ENCODE peak calls at places on chromosomes 1 and 21, in five cellular contexts. One of them, this sample, is unnamed.

GRCh38 chr1:174077755-174078490 is 55.8 kb upstream of the RC3H1 start:
- DNase-seq in GM23338: peak; percentile 64
- DNase-seq in endothelial cell of umbilical vein: no peak
- DNase-seq in hepatocyte: peak; percentile 5
- DNase-seq in neural progenitor cell: peak; percentile 38
- DNase-seq in this sample: no peak

GRCh38 chr1:86155807-86156561 is 588 bp downstream of the COL24A1 start:
- DNase-seq in GM23338: peak; percentile 53
- DNase-seq in endothelial cell of umbilical vein: peak; percentile 25
- DNase-seq in hepatocyte: peak; percentile 54
- DNase-seq in neural progenitor cell: peak; percentile 55
- DNase-seq in this sample: no peak

GRCh38 chr1:100584761-100585745 is 47.1 kb downstream of the GPR88 start:
- DNase-seq in endothelial cell of umbilical vein: peak; percentile 64
- DNase-seq in hepatocyte: no peak
- DNase-seq in neural progenitor cell: no peak
- DNase-seq in GM23338: no peak
- DNase-seq in this sample: no peak

GRCh38 chr1:229015791-229016190 is 255.1 kb upstream of the RAB4A start:
- DNase-seq in hepatocyte: peak; percentile 22
- DNase-seq in GM23338: no peak
- DNase-seq in neural progenitor cell: peak; percentile 29
- DNase-seq in endothelial cell of umbilical vein: no peak
- DNase-seq in this sample: no peak

GRCh38 chr1:13700521-13701273 is 709 bp downstream of the PRDM2 start:
- DNase-seq in neural progenitor cell: peak; percentile 62
- DNase-seq in hepatocyte: peak; percentile 50
- DNase-seq in GM23338: peak; percentile 52
- DNase-seq in endothelial cell of umbilical vein: peak; percentile 57
- DNase-seq in this sample: no peak

GRCh38 chr1:240559781-240560180 is 52.2 kb downstream of the GREM2 start:
- DNase-seq in neural progenitor cell: no peak
- DNase-seq in hepatocyte: no peak
- DNase-seq in GM23338: no peak
- DNase-seq in endothelial cell of umbilical vein: no peak
- DNase-seq in this sample: no peak

GRCh38 chr1:118247593-118247992 is 62.6 kb upstream of the SPAG17 start:
- DNase-seq in hepatocyte: no peak
- DNase-seq in neural progenitor cell: peak; percentile 60
- DNase-seq in GM23338: peak; percentile 55
- DNase-seq in endothelial cell of umbilical vein: no peak
- DNase-seq in this sample: no peak

GRCh38 chr1:3050603-3051002 is 18.4 kb upstream of the PRDM16 start:
- DNase-seq in neural progenitor cell: no peak
- DNase-seq in hepatocyte: no peak
- DNase-seq in endothelial cell of umbilical vein: no peak
- DNase-seq in GM23338: no peak
- DNase-seq in this sample: no peak

GRCh38 chr1:162059721-162060120 is 9.8 kb upstream of the NOS1AP start:
- DNase-seq in GM23338: no peak
- DNase-seq in neural progenitor cell: no peak
- DNase-seq in endothelial cell of umbilical vein: no peak
- DNase-seq in hepatocyte: no peak
- DNase-seq in this sample: no peak

GRCh38 chr1:8016244-8017241 is 9.6 kb downstream of the ERRFI1 start:
- DNase-seq in endothelial cell of umbilical vein: no peak
- DNase-seq in GM23338: no peak
- DNase-seq in neural progenitor cell: no peak
- DNase-seq in hepatocyte: no peak
- DNase-seq in this sample: no peak

GRCh38 chr1:9351654-9352271 is 59.1 kb downstream of the SPSB1 start:
- DNase-seq in hepatocyte: no peak
- DNase-seq in neural progenitor cell: no peak
- DNase-seq in endothelial cell of umbilical vein: no peak
- DNase-seq in GM23338: no peak
- DNase-seq in this sample: no peak

GRCh38 chr1:11617314-11617713 is 36.9 kb downstream of the FBXO2 start:
- DNase-seq in GM23338: no peak
- DNase-seq in neural progenitor cell: no peak
- DNase-seq in endothelial cell of umbilical vein: no peak
- DNase-seq in hepatocyte: no peak
- DNase-seq in this sample: no peak

GRCh38 chr1:83857108-83857507 is 141.8 kb downstream of the TTLL7 start:
- DNase-seq in endothelial cell of umbilical vein: peak; percentile 24
- DNase-seq in hepatocyte: peak; percentile 46
- DNase-seq in GM23338: peak; percentile 23
- DNase-seq in neural progenitor cell: peak; percentile 22
- DNase-seq in this sample: no peak

GRCh38 chr1:89557954-89558353 is 33.3 kb downstream of the LRRC8B start:
- DNase-seq in neural progenitor cell: no peak
- DNase-seq in GM23338: peak; percentile 23
- DNase-seq in hepatocyte: no peak
- DNase-seq in endothelial cell of umbilical vein: no peak
- DNase-seq in this sample: no peak

GRCh38 chr1:6756455-6756854 is 28.8 kb upstream of the CAMTA1 start:
- DNase-seq in endothelial cell of umbilical vein: no peak
- DNase-seq in GM23338: no peak
- DNase-seq in neural progenitor cell: no peak
- DNase-seq in hepatocyte: no peak
- DNase-seq in this sample: no peak

GRCh38 chr1:106022312-106022902 is 1034.1 kb upstream of the PRMT6 start:
- DNase-seq in GM23338: peak; percentile 55
- DNase-seq in neural progenitor cell: no peak
- DNase-seq in hepatocyte: peak; percentile 8
- DNase-seq in endothelial cell of umbilical vein: no peak
- DNase-seq in this sample: no peak

GRCh38 chr1:92482665-92483441 is 3.9 kb downstream of the GFI1 start:
- DNase-seq in hepatocyte: no peak
- DNase-seq in endothelial cell of umbilical vein: no peak
- DNase-seq in neural progenitor cell: peak; percentile 58
- DNase-seq in GM23338: peak; percentile 62
- DNase-seq in this sample: no peak

GRCh38 chr1:8430476-8430875 is 112.6 kb downstream of the SLC45A1 start:
- DNase-seq in endothelial cell of umbilical vein: no peak
- DNase-seq in hepatocyte: no peak
- DNase-seq in neural progenitor cell: no peak
- DNase-seq in GM23338: no peak
- DNase-seq in this sample: no peak

GRCh38 chr1:43062527-43063080 is 103.9 kb upstream of the SLC2A1 start:
- DNase-seq in hepatocyte: no peak
- DNase-seq in GM23338: no peak
- DNase-seq in neural progenitor cell: no peak
- DNase-seq in endothelial cell of umbilical vein: no peak
- DNase-seq in this sample: no peak

GRCh38 chr21:44285547-44285992 is at the start of gene AIRE:
- DNase-seq in hepatocyte: peak; percentile 57
- DNase-seq in GM23338: peak; percentile 59
- DNase-seq in endothelial cell of umbilical vein: no peak
- DNase-seq in neural progenitor cell: peak; percentile 40
- DNase-seq in this sample: no peak
- TF ChIP-seq EZH2 in hepatocyte: no peak
- TF ChIP-seq EZH2 in GM23338: no peak
- TF ChIP-seq EZH2 in endothelial cell of umbilical vein: no peak
- TF ChIP-seq EZH2 in neural progenitor cell: peak; percentile 54
- TF ChIP-seq EZH2 in this sample: peak; percentile 36

GRCh38 chr1:26410706-26411623 is at the start of gene LIN28A:
- DNase-seq in hepatocyte: no peak
- DNase-seq in endothelial cell of umbilical vein: no peak
- DNase-seq in GM23338: no peak
- DNase-seq in neural progenitor cell: peak; percentile 63
- DNase-seq in this sample: no peak
- TF ChIP-seq EZH2 in hepatocyte: peak; percentile 93
- TF ChIP-seq EZH2 in endothelial cell of umbilical vein: peak; percentile 96
- TF ChIP-seq EZH2 in GM23338: no peak
- TF ChIP-seq EZH2 in neural progenitor cell: no peak
- TF ChIP-seq EZH2 in this sample: peak; percentile 99

DNA sequence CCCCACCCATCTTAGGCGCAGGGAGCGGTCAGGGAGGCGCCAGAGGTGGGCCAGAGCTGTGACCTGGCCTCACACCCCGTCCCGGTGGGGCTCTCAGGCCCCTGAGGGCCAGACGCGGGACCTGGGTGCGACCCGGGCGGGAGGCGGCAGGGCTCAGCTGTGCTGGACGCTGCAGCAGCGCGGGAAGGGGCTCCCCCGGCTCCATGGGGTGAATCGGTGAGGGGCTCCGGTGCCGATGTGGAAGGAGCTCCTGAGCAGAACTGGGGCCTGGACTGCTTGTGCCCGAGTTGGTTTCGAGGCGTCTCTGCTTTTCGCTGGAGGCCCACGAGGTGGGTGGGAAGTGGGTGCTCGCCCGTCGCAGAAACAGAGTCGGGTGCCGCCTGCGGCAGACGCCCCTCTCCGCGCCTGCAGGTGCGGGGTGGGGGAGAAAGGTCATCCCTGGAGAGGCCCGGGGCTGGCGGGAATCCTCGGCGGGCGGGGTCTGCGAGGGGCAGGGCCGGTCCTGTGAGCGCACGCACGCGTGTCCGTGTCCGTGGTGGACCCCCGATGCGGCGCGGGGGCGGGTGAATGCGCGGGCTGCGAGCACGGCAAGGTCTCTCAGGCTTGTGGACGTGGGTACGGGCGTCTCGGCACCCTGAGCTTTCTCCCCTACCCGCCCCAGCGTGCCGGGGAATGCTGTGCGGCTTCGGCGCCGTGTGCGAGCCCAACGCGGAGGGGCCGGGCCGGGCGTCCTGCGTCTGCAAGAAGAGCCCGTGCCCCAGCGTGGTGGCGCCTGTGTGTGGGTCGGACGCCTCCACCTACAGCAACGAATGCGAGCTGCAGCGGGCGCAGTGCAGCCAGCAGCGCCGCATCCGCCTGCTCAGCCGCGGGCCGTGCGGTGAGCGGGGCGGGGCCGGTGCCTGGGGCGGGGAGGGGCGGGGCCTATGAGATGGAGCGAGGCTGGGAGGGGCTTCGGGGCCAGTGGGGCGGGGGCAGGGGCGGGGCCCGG is 20.4 kb downstream of the AGRN start:
- DNase-seq in hepatocyte: peak; percentile 91
- DNase-seq in endothelial cell of umbilical vein: peak; percentile 84
- DNase-seq in neural progenitor cell: peak; percentile 96
- DNase-seq in GM23338: peak; percentile 93
- DNase-seq in this sample: peak; percentile 74
- TF ChIP-seq EZH2 in hepatocyte: no peak
- TF ChIP-seq EZH2 in endothelial cell of umbilical vein: no peak
- TF ChIP-seq EZH2 in neural progenitor cell: peak; percentile 72
- TF ChIP-seq EZH2 in GM23338: no peak
- TF ChIP-seq EZH2 in this sample: no peak

DNA sequence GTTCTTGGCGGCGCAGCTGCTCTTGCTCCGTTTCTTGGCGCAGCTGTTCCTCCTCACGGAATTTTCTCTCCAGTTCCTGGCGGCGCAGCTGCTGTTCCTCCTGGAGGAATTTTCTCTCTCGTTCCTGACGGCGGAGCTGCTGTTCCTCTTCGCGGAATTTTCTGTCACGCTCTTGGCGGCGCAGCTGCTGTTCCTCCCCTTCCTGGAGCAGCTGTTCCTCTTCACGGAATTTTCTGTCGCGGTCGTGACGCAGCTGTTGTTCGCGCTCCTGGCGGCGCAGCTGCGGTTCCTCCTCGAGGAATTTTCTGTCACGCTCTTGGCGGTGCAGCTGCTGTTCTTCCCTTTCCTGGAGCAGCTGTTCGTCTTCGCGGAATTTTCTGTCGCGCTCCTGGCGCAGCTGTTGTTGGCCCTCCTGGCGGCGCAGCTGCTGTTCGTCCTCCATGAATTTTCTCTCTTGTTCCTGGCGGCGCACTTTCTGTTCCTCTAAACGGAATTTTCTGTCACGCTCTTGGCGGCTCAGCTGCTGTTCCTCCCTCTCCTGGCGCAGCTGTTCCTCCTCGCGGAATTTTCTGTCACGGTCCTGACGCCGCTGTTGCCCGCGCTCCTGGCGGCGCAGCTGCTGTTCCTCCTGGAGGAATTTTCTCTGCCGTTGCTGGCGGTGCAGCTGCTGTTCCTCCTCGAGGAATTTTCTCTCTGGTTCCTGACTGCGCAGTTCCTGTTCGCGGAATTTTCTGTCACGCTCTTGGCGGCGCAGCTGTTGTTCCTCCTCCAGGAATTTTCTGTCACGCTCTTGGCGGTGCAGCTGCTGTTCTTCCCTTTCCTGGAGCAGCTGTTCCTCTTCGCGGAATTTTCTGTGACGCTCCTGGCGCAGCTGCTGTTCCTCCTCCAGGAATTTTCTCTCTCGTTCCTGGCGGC is 7.0 kb downstream of the TCHH start:
- DNase-seq in endothelial cell of umbilical vein: peak; percentile 17
- DNase-seq in hepatocyte: no peak
- DNase-seq in GM23338: peak; percentile 78
- DNase-seq in neural progenitor cell: peak; percentile 4
- DNase-seq in this sample: no peak
- TF ChIP-seq EZH2 in endothelial cell of umbilical vein: peak; percentile 56
- TF ChIP-seq EZH2 in hepatocyte: peak; percentile 55
- TF ChIP-seq EZH2 in GM23338: peak; percentile 65
- TF ChIP-seq EZH2 in neural progenitor cell: peak; percentile 80
- TF ChIP-seq EZH2 in this sample: no peak

GRCh38 chr1:41662656-41663437 is 178.4 kb upstream of the EDN2 start:
- DNase-seq in hepatocyte: peak; percentile 80
- DNase-seq in endothelial cell of umbilical vein: no peak
- DNase-seq in neural progenitor cell: peak; percentile 72
- DNase-seq in GM23338: peak; percentile 54
- DNase-seq in this sample: no peak

GRCh38 chr1:41663671-41664400 is 179.4 kb upstream of the EDN2 start:
- DNase-seq in hepatocyte: no peak
- DNase-seq in neural progenitor cell: no peak
- DNase-seq in GM23338: no peak
- DNase-seq in endothelial cell of umbilical vein: no peak
- DNase-seq in this sample: no peak

GRCh38 chr1:41665962-41666917 is 181.8 kb upstream of the EDN2 start:
- DNase-seq in endothelial cell of umbilical vein: no peak
- DNase-seq in GM23338: no peak
- DNase-seq in hepatocyte: no peak
- DNase-seq in neural progenitor cell: no peak
- DNase-seq in this sample: no peak

GRCh38 chr1:41666991-41667631 is 182.6 kb upstream of the EDN2 start:
- DNase-seq in neural progenitor cell: peak; percentile 37
- DNase-seq in hepatocyte: no peak
- DNase-seq in endothelial cell of umbilical vein: no peak
- DNase-seq in GM23338: no peak
- DNase-seq in this sample: no peak

GRCh38 chr1:41664861-41665640 is 180.6 kb upstream of the EDN2 start:
- DNase-seq in endothelial cell of umbilical vein: peak; percentile 46
- DNase-seq in GM23338: peak; percentile 38
- DNase-seq in hepatocyte: peak; percentile 68
- DNase-seq in neural progenitor cell: no peak
- DNase-seq in this sample: peak; percentile 84
- TF ChIP-seq EZH2 in endothelial cell of umbilical vein: no peak
- TF ChIP-seq EZH2 in GM23338: no peak
- TF ChIP-seq EZH2 in hepatocyte: no peak
- TF ChIP-seq EZH2 in neural progenitor cell: no peak
- TF ChIP-seq EZH2 in this sample: no peak

GRCh38 chr1:15153842-15154479 is 414 bp downstream of the TMEM51 start:
- DNase-seq in endothelial cell of umbilical vein: peak; percentile 70
- DNase-seq in hepatocyte: peak; percentile 88
- DNase-seq in GM23338: peak; percentile 81
- DNase-seq in neural progenitor cell: peak; percentile 88
- DNase-seq in this sample: no peak
- TF ChIP-seq EZH2 in endothelial cell of umbilical vein: no peak
- TF ChIP-seq EZH2 in hepatocyte: no peak
- TF ChIP-seq EZH2 in GM23338: no peak
- TF ChIP-seq EZH2 in neural progenitor cell: peak; percentile 75
- TF ChIP-seq EZH2 in this sample: no peak